ENCODE peak calls at places on chromosomes 5 and 9, in seven cellular contexts. Y is fibroblast of lung; T is CD8-positive, alpha-beta memory T cell; D is endothelial cell of umbilical vein; A is spleen; G is cardiac muscle cell; M is transverse colon. H is an unnamed sample.

GRCh38 chr5:63230754-63231153 is 652.1 kb downstream of the LRRC70 start:
- DNase-seq in G (no peak), D (no peak), M (no peak), A (no peak), Y (no peak), T (no peak), H (no peak)

GRCh38 chr5:10595678-10596309 is 31.9 kb downstream of the ANKRD33B start:
- DNase-seq in T (no peak), M (no peak), A (no peak), G (peak), D (peak), Y (peak), H (no peak)

GRCh38 chr5:75734913-75735789 is 17.9 kb upstream of the POC5 start:
- DNase-seq in T (no peak), G (peak), A (no peak), Y (peak), M (peak), D (no peak), H (peak)

GRCh38 chr9:91777437-91777836 is 172.6 kb downstream of the ROR2 start:
- DNase-seq in Y (peak), T (no peak), D (no peak), M (no peak), G (peak), A (no peak), H (no peak)

GRCh38 chr5:149100331-149100730 is 37.5 kb upstream of the SH3TC2 start:
- DNase-seq in D (no peak), G (no peak), T (no peak), Y (no peak), A (no peak), M (no peak), H (no peak)

GRCh38 chr5:141489841-141490240 is 960 bp downstream of the PCDHGC5 start:
- DNase-seq in G (no peak), A (no peak), T (no peak), Y (no peak), D (no peak), M (no peak), H (no peak)

GRCh38 chr5:16787278-16787677 is 148.8 kb downstream of the MYO10 start:
- DNase-seq in G (no peak), A (no peak), M (no peak), D (peak), T (no peak), Y (no peak), H (no peak)

GRCh38 chr5:143472576-143472975 is 69.1 kb upstream of the NR3C1 start:
- DNase-seq in T (no peak), A (no peak), M (no peak), G (no peak), Y (no peak), D (no peak), H (no peak)

GRCh38 chr5:2751592-2752021 is at the start of gene IRX2:
- DNase-seq in A (no peak), T (no peak), M (peak), D (no peak), G (peak), Y (peak), H (peak)

GRCh38 chr5:134053314-134053839 is 48.6 kb upstream of the VDAC1 start:
- DNase-seq in Y (no peak), T (no peak), A (no peak), D (no peak), M (no peak), G (no peak), H (no peak)

GRCh38 chr9:71509054-71509453 is 259.3 kb downstream of the CEMIP2 start:
- DNase-seq in M (no peak), G (no peak), T (no peak), D (no peak), Y (no peak), A (no peak), H (no peak)

GRCh38 chr5:80852331-80853245 is 107.6 kb upstream of the RASGRF2 start:
- DNase-seq in M (no peak), D (no peak), A (no peak), Y (peak), G (peak), T (no peak), H (no peak)

GRCh38 chr5:31786001-31786757 is 147.2 kb downstream of the PDZD2 start:
- DNase-seq in M (no peak), T (no peak), A (no peak), G (no peak), D (no peak), Y (no peak), H (no peak)

GRCh38 chr5:175866377-175866907 is 4.9 kb upstream of the CPLX2 start:
- DNase-seq in T (no peak), G (no peak), D (no peak), Y (no peak), A (no peak), M (no peak), H (no peak)

GRCh38 chr5:8682381-8682780 is 813.4 kb downstream of the MTRR start:
- DNase-seq in A (no peak), G (no peak), D (no peak), Y (no peak), M (no peak), T (no peak), H (no peak)

GRCh38 chr5:176466245-176466871 is 18.2 kb downstream of the FAF2 start:
- DNase-seq in D (peak), Y (peak), G (peak), T (no peak), M (no peak), A (no peak), H (no peak)

GRCh38 chr5:179328291-179328690 is 17.0 kb downstream of the ADAMTS2 start:
- DNase-seq in M (no peak), G (no peak), D (no peak), A (peak), T (peak), Y (no peak), H (no peak)

GRCh38 chr5:41087461-41087860 is 16.3 kb upstream of the MROH2B start:
- DNase-seq in G (peak), T (no peak), Y (peak), A (no peak), M (no peak), D (no peak), H (no peak)
- H3K27ac ChIP-seq in G (no peak), T (no peak), Y (no peak), A (no peak), M (no peak), D (no peak), H (no peak)

DNA sequence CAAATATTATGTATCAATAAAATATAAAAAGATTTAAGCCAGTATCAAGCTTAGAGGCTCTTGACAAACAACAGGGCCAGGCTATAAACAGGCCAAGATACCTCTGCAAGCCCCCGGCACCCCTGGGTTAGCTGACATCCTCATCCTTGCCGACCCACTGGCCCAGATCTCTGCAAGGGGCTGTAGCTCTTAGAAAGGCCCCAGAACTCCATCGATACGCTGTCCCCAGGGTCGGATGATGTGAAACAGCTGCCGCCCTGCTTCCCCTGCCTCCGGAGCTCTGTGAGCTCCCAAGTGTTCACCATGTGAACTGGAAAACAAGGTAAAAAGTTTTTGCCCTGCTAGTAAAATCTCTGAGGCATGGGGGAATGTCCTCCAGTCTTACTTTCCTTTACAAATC is 20.1 kb downstream of the SH3PXD2B start:
- DNase-seq in D (no peak), T (no peak), A (no peak), M (no peak), Y (no peak), G (no peak), H (no peak)
- H3K27ac ChIP-seq in D (no peak), T (no peak), A (no peak), M (no peak), Y (no peak), G (peak), H (no peak)

DNA sequence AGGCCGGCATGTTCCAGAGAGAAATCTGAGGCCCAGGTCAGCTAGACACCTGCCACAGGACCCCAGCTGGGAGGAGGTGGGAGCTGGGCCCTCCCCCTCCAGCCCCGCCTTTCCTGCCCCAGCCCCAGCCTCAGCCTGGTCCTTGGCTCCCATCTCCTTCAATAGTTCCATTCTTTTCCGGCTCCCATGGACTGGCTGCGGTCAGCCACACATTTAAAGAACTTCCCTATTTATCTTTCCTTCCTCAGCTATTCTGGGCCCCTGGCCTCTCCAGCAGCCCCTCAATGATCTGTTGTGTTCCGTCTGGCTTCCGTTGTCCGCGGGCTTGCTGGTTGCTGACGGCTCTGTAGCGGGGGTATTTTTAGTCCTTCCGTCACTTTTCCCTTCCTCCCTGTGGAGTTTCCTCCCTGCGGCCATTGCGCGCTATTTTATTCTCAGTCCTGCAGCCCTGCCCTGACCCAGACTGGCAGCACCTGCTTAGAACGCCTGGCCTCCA is 73.8 kb downstream of the AMBP start:
- DNase-seq in A (peak), D (peak), Y (peak), T (no peak), M (no peak), G (peak), H (no peak)
- H3K27ac ChIP-seq in A (no peak), D (peak), Y (no peak), T (no peak), M (no peak), G (peak), H (peak)

GRCh38 chr9:130756460-130757152 is 63.0 kb downstream of the EXOSC2 start:
- DNase-seq in M (no peak), T (no peak), D (no peak), A (no peak), G (no peak), Y (no peak), H (no peak)

GRCh38 chr9:130759738-130760137 is 66.2 kb downstream of the EXOSC2 start:
- DNase-seq in T (no peak), G (no peak), Y (no peak), D (no peak), A (no peak), M (no peak), H (no peak)

GRCh38 chr9:130755377-130756007 is 61.9 kb downstream of the EXOSC2 start:
- DNase-seq in G (no peak), A (no peak), M (no peak), Y (no peak), D (peak), T (no peak), H (no peak)

GRCh38 chr9:130756037-130756436 is 62.5 kb downstream of the EXOSC2 start:
- DNase-seq in T (no peak), D (peak), M (no peak), Y (no peak), A (no peak), G (no peak), H (no peak)
- H3K27ac ChIP-seq in T (no peak), D (peak), M (no peak), Y (no peak), A (peak), G (no peak), H (no peak)

H was measured in caudate nucleus.